ENCODE peak calls at places on chromosomes 3 and 15, in nine cellular contexts. One of them, this sample, is unnamed.

GRCh38 chr3:151412989-151413388 is 28.4 kb upstream of the P2RY12 start:
- DNase-seq in transverse colon: no peak
- DNase-seq in IMR-90: no peak
- DNase-seq in GM12891: no peak
- DNase-seq in A549: no peak
- DNase-seq in HCT116: no peak
- DNase-seq in tibial nerve: no peak
- DNase-seq in K562: no peak
- DNase-seq in prostate gland: no peak
- DNase-seq in this sample: no peak

GRCh38 chr3:159560214-159561004 is 428.2 kb upstream of the IL12A start:
- DNase-seq in transverse colon: no peak
- DNase-seq in IMR-90: no peak
- DNase-seq in GM12891: no peak
- DNase-seq in A549: no peak
- DNase-seq in HCT116: no peak
- DNase-seq in tibial nerve: no peak
- DNase-seq in K562: no peak
- DNase-seq in prostate gland: no peak
- DNase-seq in this sample: no peak

GRCh38 chr3:187161556-187161955 is 22.3 kb upstream of the RPL39L start:
- DNase-seq in transverse colon: no peak
- DNase-seq in IMR-90: no peak
- DNase-seq in GM12891: no peak
- DNase-seq in A549: no peak
- DNase-seq in HCT116: no peak
- DNase-seq in tibial nerve: no peak
- DNase-seq in K562: no peak
- DNase-seq in prostate gland: no peak
- DNase-seq in this sample: no peak

GRCh38 chr3:127899769-127900168 is 15.3 kb upstream of the KBTBD12 start:
- DNase-seq in transverse colon: no peak
- DNase-seq in IMR-90: no peak
- DNase-seq in GM12891: no peak
- DNase-seq in A549: no peak
- DNase-seq in HCT116: no peak
- DNase-seq in tibial nerve: no peak
- DNase-seq in K562: no peak
- DNase-seq in prostate gland: no peak
- DNase-seq in this sample: no peak

GRCh38 chr3:106333911-106334618 is 465.3 kb upstream of the CBLB start:
- DNase-seq in transverse colon: no peak
- DNase-seq in IMR-90: peak; percentile 75
- DNase-seq in GM12891: no peak
- DNase-seq in A549: no peak
- DNase-seq in HCT116: no peak
- DNase-seq in tibial nerve: no peak
- DNase-seq in K562: no peak
- DNase-seq in prostate gland: no peak
- DNase-seq in this sample: no peak

GRCh38 chr3:150607267-150608065 is 4.3 kb downstream of the SELENOT start:
- DNase-seq in transverse colon: no peak
- DNase-seq in IMR-90: no peak
- DNase-seq in GM12891: no peak
- DNase-seq in A549: no peak
- DNase-seq in HCT116: no peak
- DNase-seq in tibial nerve: no peak
- DNase-seq in K562: no peak
- DNase-seq in prostate gland: no peak
- DNase-seq in this sample: no peak

GRCh38 chr3:141659821-141660597 is 78.1 kb upstream of the RNF7 start:
- DNase-seq in transverse colon: peak; percentile 49
- DNase-seq in IMR-90: peak; percentile 41
- DNase-seq in GM12891: peak; percentile 9
- DNase-seq in A549: peak; percentile 26
- DNase-seq in HCT116: no peak
- DNase-seq in tibial nerve: peak; percentile 8
- DNase-seq in K562: peak; percentile 36
- DNase-seq in prostate gland: peak; percentile 46
- DNase-seq in this sample: peak; percentile 78

GRCh38 chr15:80480171-80480811 is 76.1 kb downstream of the ARNT2 start:
- DNase-seq in transverse colon: no peak
- DNase-seq in IMR-90: no peak
- DNase-seq in GM12891: no peak
- DNase-seq in A549: no peak
- DNase-seq in HCT116: no peak
- DNase-seq in tibial nerve: no peak
- DNase-seq in K562: no peak
- DNase-seq in prostate gland: no peak
- DNase-seq in this sample: no peak

GRCh38 chr3:22474706-22475470 is 723.9 kb upstream of the ZNF385D start:
- DNase-seq in transverse colon: no peak
- DNase-seq in IMR-90: no peak
- DNase-seq in GM12891: no peak
- DNase-seq in A549: no peak
- DNase-seq in HCT116: no peak
- DNase-seq in tibial nerve: no peak
- DNase-seq in K562: no peak
- DNase-seq in prostate gland: no peak
- DNase-seq in this sample: no peak

GRCh38 chr15:73464602-73465001 is 21.6 kb downstream of the REC114 start:
- DNase-seq in transverse colon: no peak
- DNase-seq in IMR-90: no peak
- DNase-seq in GM12891: peak; percentile 11
- DNase-seq in A549: no peak
- DNase-seq in HCT116: no peak
- DNase-seq in tibial nerve: no peak
- DNase-seq in K562: peak; percentile 12
- DNase-seq in prostate gland: no peak
- DNase-seq in this sample: no peak

GRCh38 chr3:112136959-112137693 is 4.1 kb upstream of the GCSAM start:
- DNase-seq in transverse colon: peak; percentile 37
- DNase-seq in IMR-90: peak; percentile 34
- DNase-seq in GM12891: no peak
- DNase-seq in A549: peak; percentile 65
- DNase-seq in HCT116: peak; percentile 49
- DNase-seq in tibial nerve: peak; percentile 41
- DNase-seq in K562: no peak
- DNase-seq in prostate gland: no peak
- DNase-seq in this sample: no peak

GRCh38 chr3:47315069-47315647 is 32.4 kb downstream of the KLHL18 start:
- DNase-seq in transverse colon: peak; percentile 20
- DNase-seq in IMR-90: peak; percentile 7
- DNase-seq in GM12891: no peak
- DNase-seq in A549: no peak
- DNase-seq in HCT116: no peak
- DNase-seq in tibial nerve: peak; percentile 44
- DNase-seq in K562: peak; percentile 45
- DNase-seq in prostate gland: no peak
- DNase-seq in this sample: no peak

GRCh38 chr3:151925876-151926275 is 52.4 kb downstream of the SUCNR1 start:
- DNase-seq in transverse colon: no peak
- DNase-seq in IMR-90: peak; percentile 83
- DNase-seq in GM12891: no peak
- DNase-seq in A549: peak; percentile 32
- DNase-seq in HCT116: no peak
- DNase-seq in tibial nerve: no peak
- DNase-seq in K562: no peak
- DNase-seq in prostate gland: no peak
- DNase-seq in this sample: peak; percentile 63

DNA sequence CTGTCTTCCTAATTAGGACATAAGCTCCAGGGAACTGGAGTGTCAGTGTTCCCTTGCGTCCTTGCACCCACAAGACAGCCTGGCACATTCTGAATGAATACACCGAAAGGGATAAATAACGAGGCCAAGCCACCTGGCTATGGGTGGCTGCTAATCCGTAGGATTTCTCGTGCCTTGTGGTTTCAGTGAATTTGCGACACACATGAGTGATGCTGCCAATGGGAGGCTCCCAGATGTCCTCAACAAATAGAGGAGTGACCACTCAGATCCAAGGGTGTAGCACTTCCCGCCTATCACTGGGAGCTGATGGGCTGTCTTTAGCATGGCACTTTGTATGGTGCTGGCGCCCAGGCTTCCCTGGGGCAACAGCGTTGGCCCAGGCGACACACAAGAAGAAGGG is 43.4 kb downstream of the APBA2 start:
- DNase-seq in transverse colon: no peak
- DNase-seq in IMR-90: no peak
- DNase-seq in GM12891: no peak
- DNase-seq in A549: no peak
- DNase-seq in HCT116: no peak
- DNase-seq in tibial nerve: no peak
- DNase-seq in K562: no peak
- DNase-seq in prostate gland: no peak
- DNase-seq in this sample: no peak
- TF ChIP-seq POLR2A in transverse colon: no peak
- TF ChIP-seq POLR2A in IMR-90: no peak
- TF ChIP-seq POLR2A in GM12891: no peak
- TF ChIP-seq POLR2A in A549: no peak
- TF ChIP-seq POLR2A in HCT116: no peak
- TF ChIP-seq POLR2A in tibial nerve: no peak
- TF ChIP-seq POLR2A in K562: no peak
- TF ChIP-seq POLR2A in prostate gland: no peak
- TF ChIP-seq POLR2A in this sample: no peak

DNA sequence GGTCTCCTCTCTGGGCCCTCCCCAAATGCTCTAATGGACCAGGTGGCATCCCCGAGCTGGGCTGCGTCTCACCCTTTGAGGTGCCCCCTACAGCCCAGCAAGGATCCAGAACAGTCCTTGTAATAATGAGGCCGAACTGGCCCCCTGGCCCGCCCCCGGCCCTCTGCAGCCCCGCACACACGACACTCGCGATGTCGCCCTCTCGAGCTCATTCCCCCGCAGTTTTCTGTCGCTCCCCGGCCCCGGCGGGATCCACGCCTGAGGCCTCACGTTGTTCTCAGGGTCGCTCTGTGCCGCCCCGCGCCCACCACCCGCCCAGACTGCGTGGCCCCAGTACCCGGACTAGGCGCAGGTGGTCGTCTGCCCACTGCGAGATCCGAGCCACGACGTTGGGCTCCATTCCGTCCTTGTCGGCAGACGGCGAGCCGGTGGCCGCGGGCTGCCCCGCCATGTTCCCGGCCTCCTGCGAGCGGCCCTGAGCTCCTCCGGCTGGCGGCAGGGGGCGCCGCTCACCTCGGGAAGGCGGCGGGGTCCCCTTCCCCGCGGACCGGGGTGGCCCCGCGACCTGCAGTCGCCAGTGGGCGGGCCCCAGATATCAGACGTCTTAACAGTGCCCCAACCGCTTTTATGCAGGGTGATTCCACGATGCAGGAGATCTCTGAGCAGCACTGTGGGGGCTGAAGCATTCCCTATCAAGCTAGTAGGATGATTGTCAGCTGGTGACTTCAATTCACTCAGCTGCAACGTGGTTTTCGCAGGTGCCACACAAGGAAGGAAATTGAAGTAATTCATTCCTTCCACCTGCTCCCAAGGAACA is at the start of gene C3orf33:
- DNase-seq in transverse colon: peak; percentile 80
- DNase-seq in IMR-90: peak; percentile 37
- DNase-seq in GM12891: peak; percentile 87
- DNase-seq in A549: peak; percentile 72
- DNase-seq in HCT116: peak; percentile 41
- DNase-seq in tibial nerve: peak; percentile 54
- DNase-seq in K562: peak; percentile 91
- DNase-seq in prostate gland: peak; percentile 48
- DNase-seq in this sample: peak; percentile 81
- TF ChIP-seq POLR2A in transverse colon: no peak
- TF ChIP-seq POLR2A in IMR-90: peak; percentile 33
- TF ChIP-seq POLR2A in GM12891: no peak
- TF ChIP-seq POLR2A in A549: peak; percentile 63
- TF ChIP-seq POLR2A in HCT116: no peak
- TF ChIP-seq POLR2A in tibial nerve: no peak
- TF ChIP-seq POLR2A in K562: peak; percentile 80
- TF ChIP-seq POLR2A in prostate gland: peak; percentile 4
- TF ChIP-seq POLR2A in this sample: peak; percentile 36

GRCh38 chr15:69400850-69401249 is 13.3 kb upstream of the KIF23 start:
- DNase-seq in transverse colon: no peak
- DNase-seq in IMR-90: peak; percentile 47
- DNase-seq in GM12891: no peak
- DNase-seq in A549: no peak
- DNase-seq in HCT116: no peak
- DNase-seq in tibial nerve: no peak
- DNase-seq in K562: no peak
- DNase-seq in prostate gland: no peak
- DNase-seq in this sample: no peak

GRCh38 chr15:69405110-69405509 is 9.0 kb upstream of the KIF23 start:
- DNase-seq in transverse colon: no peak
- DNase-seq in IMR-90: no peak
- DNase-seq in GM12891: no peak
- DNase-seq in A549: no peak
- DNase-seq in HCT116: no peak
- DNase-seq in tibial nerve: no peak
- DNase-seq in K562: no peak
- DNase-seq in prostate gland: no peak
- DNase-seq in this sample: no peak

GRCh38 chr15:69403611-69404010 is 10.5 kb upstream of the KIF23 start:
- DNase-seq in transverse colon: no peak
- DNase-seq in IMR-90: peak; percentile 94
- DNase-seq in GM12891: no peak
- DNase-seq in A549: no peak
- DNase-seq in HCT116: no peak
- DNase-seq in tibial nerve: no peak
- DNase-seq in K562: no peak
- DNase-seq in prostate gland: no peak
- DNase-seq in this sample: peak; percentile 27

GRCh38 chr15:69398541-69398940 is 15.6 kb upstream of the KIF23 start:
- DNase-seq in transverse colon: no peak
- DNase-seq in IMR-90: peak; percentile 67
- DNase-seq in GM12891: no peak
- DNase-seq in A549: no peak
- DNase-seq in HCT116: no peak
- DNase-seq in tibial nerve: no peak
- DNase-seq in K562: no peak
- DNase-seq in prostate gland: no peak
- DNase-seq in this sample: peak; percentile 35

DNA sequence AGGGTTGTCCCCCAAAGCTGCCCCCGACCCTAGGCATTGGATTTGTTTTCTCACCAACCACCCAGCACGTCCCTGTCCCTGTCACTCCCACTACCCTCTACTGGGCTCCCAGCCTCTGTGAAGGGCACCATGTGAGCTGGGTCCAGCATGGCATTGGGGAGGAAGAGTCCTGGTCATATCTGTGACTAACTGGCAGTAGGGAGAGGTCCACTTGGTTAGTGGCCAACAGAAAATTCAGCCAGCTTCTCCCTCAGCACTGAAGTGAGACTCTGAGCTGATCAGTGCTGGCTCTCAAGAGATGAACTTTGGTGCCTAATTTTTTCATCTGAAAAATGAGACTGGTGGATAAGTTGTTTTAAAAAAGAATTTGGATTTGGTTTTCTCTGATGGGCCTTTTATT is 11.3 kb upstream of the KIF23 start:
- DNase-seq in transverse colon: no peak
- DNase-seq in IMR-90: no peak
- DNase-seq in GM12891: no peak
- DNase-seq in A549: no peak
- DNase-seq in HCT116: no peak
- DNase-seq in tibial nerve: no peak
- DNase-seq in K562: no peak
- DNase-seq in prostate gland: no peak
- DNase-seq in this sample: no peak
- TF ChIP-seq POLR2A in transverse colon: no peak
- TF ChIP-seq POLR2A in IMR-90: no peak
- TF ChIP-seq POLR2A in GM12891: no peak
- TF ChIP-seq POLR2A in A549: no peak
- TF ChIP-seq POLR2A in HCT116: no peak
- TF ChIP-seq POLR2A in tibial nerve: no peak
- TF ChIP-seq POLR2A in K562: no peak
- TF ChIP-seq POLR2A in prostate gland: no peak
- TF ChIP-seq POLR2A in this sample: no peak

GRCh38 chr3:197736491-197737318 is at the start of gene RUBCN:
- DNase-seq in transverse colon: peak; percentile 97
- DNase-seq in IMR-90: peak; percentile 92
- DNase-seq in GM12891: peak; percentile 79
- DNase-seq in A549: peak; percentile 94
- DNase-seq in HCT116: peak; percentile 85
- DNase-seq in tibial nerve: peak; percentile 87
- DNase-seq in K562: peak; percentile 96
- DNase-seq in prostate gland: peak; percentile 94
- DNase-seq in this sample: peak; percentile 98
- TF ChIP-seq POLR2A in transverse colon: peak; percentile 79
- TF ChIP-seq POLR2A in IMR-90: peak; percentile 60
- TF ChIP-seq POLR2A in GM12891: peak; percentile 38
- TF ChIP-seq POLR2A in A549: peak; percentile 30
- TF ChIP-seq POLR2A in HCT116: peak; percentile 90
- TF ChIP-seq POLR2A in tibial nerve: peak; percentile 84
- TF ChIP-seq POLR2A in K562: peak; percentile 83
- TF ChIP-seq POLR2A in prostate gland: peak; percentile 87
- TF ChIP-seq POLR2A in this sample: peak; percentile 49

This sample was measured in H54.